ENCODE peak calls at places on chromosomes 6 and 20, in seven cellular contexts. S, Z, H, W, D, F and Q are unnamed samples.

GRCh38 chr20:49098136-49098535 is 52.0 kb downstream of the CSE1L start:
- DNase-seq in H (no peak), Z (no peak), S (no peak), W (no peak), D (no peak), F (no peak), Q (no peak)

GRCh38 chr6:111972714-111973678 is 80.9 kb upstream of the CCN6 start:
- DNase-seq in H (peak), F (peak), D (peak), Z (peak), S (peak), W (peak), Q (peak)

GRCh38 chr20:55415567-55416142 is 589.7 kb downstream of the CBLN4 start:
- DNase-seq in D (peak), Z (no peak), S (no peak), F (peak), W (no peak), H (no peak), Q (no peak)

GRCh38 chr6:51901766-51902165 is 185.6 kb downstream of the PKHD1 start:
- DNase-seq in Z (no peak), H (no peak), D (no peak), F (no peak), W (no peak), S (no peak), Q (no peak)

GRCh38 chr6:53770690-53771320 is 24.0 kb upstream of the LRRC1 start:
- DNase-seq in H (no peak), S (no peak), F (no peak), W (no peak), Z (no peak), D (no peak), Q (no peak)

GRCh38 chr6:22838346-22838745 is 269.0 kb downstream of the HDGFL1 start:
- DNase-seq in D (peak), H (no peak), Z (no peak), W (no peak), F (no peak), S (no peak), Q (no peak)

GRCh38 chr20:53763707-53764415 is 170.2 kb upstream of the ZNF217 start:
- DNase-seq in F (no peak), Z (no peak), D (peak), H (no peak), S (no peak), W (no peak), Q (peak)

GRCh38 chr6:78462728-78463127 is 404.6 kb upstream of the IRAK1BP1 start:
- DNase-seq in Z (no peak), D (no peak), H (no peak), S (no peak), F (no peak), W (no peak), Q (no peak)

GRCh38 chr6:52155791-52156576 is 30.2 kb upstream of the IL17A start:
- DNase-seq in F (peak), H (no peak), S (no peak), D (no peak), W (no peak), Z (no peak), Q (no peak)

GRCh38 chr6:139029470-139030210 is 1.1 kb downstream of the ABRACL start:
- DNase-seq in H (peak), F (peak), W (peak), Z (peak), S (no peak), D (peak), Q (peak)

GRCh38 chr6:170473226-170473789 is 79.8 kb downstream of the PSMB1 start:
- DNase-seq in W (no peak), Z (no peak), S (no peak), F (no peak), H (no peak), D (no peak), Q (no peak)

GRCh38 chr20:57103146-57103800 is 163.2 kb downstream of the BMP7 start:
- DNase-seq in Z (peak), H (no peak), W (no peak), S (no peak), F (no peak), D (no peak), Q (no peak)

GRCh38 chr20:49290608-49291191 is 12.8 kb upstream of the ZNFX1 start:
- DNase-seq in S (no peak), H (no peak), D (no peak), W (no peak), F (no peak), Z (no peak), Q (no peak)

GRCh38 chr6:100886078-100886477 is 4.9 kb upstream of the ASCC3 start:
- DNase-seq in D (no peak), H (no peak), W (no peak), S (no peak), Z (no peak), F (no peak), Q (no peak)

GRCh38 chr20:36957875-36958667 is 6.6 kb upstream of the SAMHD1 start:
- DNase-seq in W (peak), H (no peak), Z (no peak), F (peak), S (no peak), D (no peak), Q (no peak)

GRCh38 chr20:36950432-36951197 is 893 bp downstream of the SAMHD1 start:
- DNase-seq in S (no peak), F (peak), D (peak), H (peak), W (peak), Z (peak), Q (peak)

GRCh38 chr20:36956674-36957073 is 5.2 kb upstream of the SAMHD1 start:
- DNase-seq in F (no peak), W (no peak), H (no peak), S (no peak), D (no peak), Z (no peak), Q (no peak)

GRCh38 chr20:36951198-36951976 is at the start of gene SAMHD1:
- DNase-seq in D (peak), S (peak), Z (peak), F (peak), H (peak), W (peak), Q (peak)

DNA sequence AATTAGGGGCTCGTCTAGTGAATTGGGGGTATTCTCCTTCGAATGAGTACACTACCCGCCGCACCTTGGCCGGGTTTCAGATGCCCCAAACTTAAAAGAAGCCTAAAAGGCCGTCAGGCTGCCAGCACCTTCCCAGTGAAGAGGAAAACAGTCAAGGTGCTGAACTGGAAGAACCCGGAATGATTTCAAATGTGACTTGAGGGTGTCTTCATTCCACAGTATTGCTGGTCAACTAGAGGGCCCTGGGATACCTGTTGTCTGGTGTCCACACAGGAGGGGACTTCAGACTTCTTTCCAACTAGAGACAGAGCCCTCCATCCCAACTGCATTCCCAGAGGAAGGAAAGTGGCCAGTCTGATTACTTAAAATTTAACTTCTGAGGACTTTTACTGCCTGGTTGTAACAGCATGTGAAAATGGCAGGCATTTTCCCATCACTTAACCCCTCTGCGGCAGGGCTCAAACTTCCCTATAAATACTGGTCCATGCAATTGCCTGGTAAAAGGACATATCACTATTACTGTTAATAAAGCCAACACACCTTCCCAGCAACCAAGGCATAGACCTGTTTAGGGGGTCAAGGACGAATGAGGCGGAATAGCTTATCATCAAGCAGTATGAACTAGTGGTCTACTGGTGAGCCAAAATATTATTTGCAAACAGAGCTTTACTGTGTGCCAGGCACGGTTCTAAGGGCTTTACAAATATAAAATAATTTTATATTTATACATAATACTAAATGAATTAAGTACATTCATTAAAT is 650 bp upstream of the SAMHD1 start:
- DNase-seq in S (no peak), Z (no peak), D (no peak), H (no peak), W (no peak), F (no peak), Q (no peak)
- H3K4me3 ChIP-seq in S (peak), Z (peak), D (peak), H (peak), W (peak), F (peak), Q (peak)

GRCh38 chr20:16194961-16195360 is 378.3 kb downstream of the KIF16B start:
- DNase-seq in S (no peak), W (no peak), Z (no peak), F (no peak), H (no peak), D (no peak), Q (no peak)
- H3K4me3 ChIP-seq in S (no peak), W (no peak), Z (no peak), F (no peak), H (no peak), D (no peak), Q (no peak)

DNA sequence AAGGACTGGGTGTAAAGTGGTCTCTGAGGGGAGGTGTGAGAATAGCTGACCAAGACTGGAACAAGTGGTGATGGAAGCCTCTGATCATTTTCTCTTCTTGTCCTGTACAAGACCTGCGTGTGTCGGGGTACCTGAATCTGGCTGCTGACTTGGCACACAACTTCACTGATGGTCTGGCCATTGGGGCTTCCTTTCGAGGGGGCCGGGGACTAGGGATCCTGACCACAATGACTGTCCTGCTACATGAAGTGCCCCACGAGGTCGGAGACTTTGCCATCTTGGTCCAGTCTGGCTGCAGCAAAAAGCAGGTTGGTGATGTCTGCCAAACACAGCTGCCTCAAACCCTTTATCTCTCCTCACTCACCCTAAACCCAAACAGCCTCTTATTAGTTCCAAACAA is 1.7 kb upstream of the HSD17B8 start:
- DNase-seq in D (no peak), Z (no peak), W (no peak), S (no peak), F (no peak), H (no peak), Q (no peak)
- H3K4me3 ChIP-seq in D (no peak), Z (no peak), W (peak), S (no peak), F (no peak), H (no peak), Q (no peak)

DNA sequence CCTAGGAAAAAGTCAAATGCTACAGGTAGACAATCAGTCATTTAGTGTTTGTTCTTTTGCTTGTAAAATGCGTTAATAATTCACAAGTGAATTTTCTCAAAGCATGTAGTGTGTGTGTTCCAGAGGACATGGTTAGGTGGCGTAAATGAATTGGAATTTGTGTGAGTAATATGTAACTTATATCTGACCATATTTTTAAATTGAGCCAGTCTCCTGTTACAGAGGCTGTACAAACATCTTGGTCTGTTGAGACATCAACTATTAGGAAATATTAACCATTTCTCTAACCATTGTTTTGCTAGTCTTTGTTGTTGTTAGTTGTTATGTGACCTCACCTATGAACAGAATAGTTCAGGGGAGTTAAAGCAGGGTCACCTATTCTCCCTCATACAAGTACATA is 22.7 kb downstream of the MCM8 start:
- DNase-seq in H (no peak), F (no peak), S (no peak), D (peak), Z (no peak), W (no peak), Q (no peak)
- H3K4me3 ChIP-seq in H (no peak), F (no peak), S (no peak), D (no peak), Z (no peak), W (no peak), Q (no peak)

DNA sequence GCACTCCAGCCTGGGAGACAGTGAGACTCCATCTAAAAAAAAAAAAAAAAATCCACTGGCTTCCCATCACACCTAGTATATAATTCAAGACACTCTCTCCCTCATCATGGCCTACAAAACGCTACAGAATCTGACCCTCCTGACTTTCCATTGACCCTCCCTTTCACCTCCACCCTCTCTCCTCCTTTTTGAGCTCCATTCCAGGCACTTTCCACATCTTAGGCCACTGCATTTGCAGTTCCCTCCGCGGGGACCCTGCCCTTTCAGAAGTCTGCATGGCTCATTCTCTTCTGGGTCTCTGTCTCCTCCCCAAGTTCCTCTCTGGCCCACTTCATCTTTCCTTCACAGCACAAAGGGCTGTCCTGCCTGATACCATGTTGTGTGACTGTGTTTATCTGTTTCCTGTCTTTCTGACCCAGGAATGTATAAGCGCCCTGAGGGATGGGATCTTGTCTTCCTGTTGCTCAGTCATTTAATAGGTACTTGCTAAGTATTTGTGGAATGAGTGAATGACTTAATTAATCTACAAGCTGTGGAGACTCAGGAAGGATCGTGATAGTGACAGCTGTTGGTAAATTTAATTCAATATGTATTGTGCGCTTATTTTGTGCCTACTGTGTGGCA is 35.2 kb downstream of the NCR2 start:
- DNase-seq in H (no peak), F (no peak), W (no peak), D (no peak), Z (no peak), S (no peak), Q (no peak)
- H3K4me3 ChIP-seq in H (no peak), F (no peak), W (no peak), D (no peak), Z (no peak), S (no peak), Q (no peak)

GRCh38 chr20:58256842-58257241 is 28.4 kb upstream of the ANKRD60 start:
- DNase-seq in S (no peak), F (peak), D (no peak), W (no peak), Z (no peak), H (no peak), Q (no peak)

GRCh38 chr20:58251348-58251978 is 23.0 kb upstream of the ANKRD60 start:
- DNase-seq in S (no peak), D (no peak), Z (no peak), W (no peak), F (peak), H (no peak), Q (no peak)

GRCh38 chr20:58256307-58256706 is 27.9 kb upstream of the ANKRD60 start:
- DNase-seq in S (no peak), D (no peak), W (no peak), H (no peak), Z (no peak), F (no peak), Q (no peak)

GRCh38 chr20:58251979-58252591 is 23.6 kb upstream of the ANKRD60 start:
- DNase-seq in S (peak), F (peak), W (no peak), D (peak), Z (no peak), H (no peak), Q (no peak)

GRCh38 chr20:58254890-58255289 is 26.4 kb upstream of the ANKRD60 start:
- DNase-seq in Z (no peak), W (no peak), F (no peak), S (no peak), D (no peak), H (no peak), Q (no peak)
- H3K4me3 ChIP-seq in Z (no peak), W (no peak), F (no peak), S (no peak), D (no peak), H (no peak), Q (no peak)

DNA sequence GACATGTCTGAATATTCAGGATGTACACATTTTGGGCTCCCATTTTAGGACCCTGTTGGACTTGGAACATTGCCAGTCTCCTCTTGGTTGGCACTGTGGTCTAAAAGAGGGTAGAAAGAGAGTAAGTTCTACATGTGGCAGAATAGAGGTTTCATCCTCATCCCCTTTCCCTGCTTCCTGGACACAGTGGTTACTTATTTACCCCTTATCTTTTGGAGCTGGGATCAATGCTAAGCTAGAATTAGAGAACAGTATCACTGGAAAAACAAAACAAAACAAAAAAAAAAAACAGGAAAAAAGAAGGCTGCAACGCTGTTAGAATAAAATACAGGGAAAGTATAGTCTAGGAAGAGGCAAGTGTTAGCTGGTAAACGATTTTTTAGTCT is 790.6 kb downstream of the MAFB start:
- DNase-seq in S (no peak), W (no peak), Z (no peak), H (no peak), D (no peak), F (no peak), Q (no peak)
- H3K4me3 ChIP-seq in S (no peak), W (no peak), Z (no peak), H (no peak), D (no peak), F (no peak), Q (no peak)